ENCODE peak calls at places on chromosomes 3 and 15, in eight cellular contexts. X is mucosa of gallbladder; T is CD8-positive, alpha-beta memory T cell; K is hypothalamus; B is fibroblast of gingiva; G is kidney tubule cell; Q is stimulated activated CD4-positive, alpha-beta T cell treated with anti-CD3 and anti-CD28 coated beads, Interleukin-2, amount 100 ng/mL, for 24 hours; J is HCEC 1CT. L is an unnamed sample.

GRCh38 chr15:74540135-74540760 is 772 bp upstream of the ARID3B start:
- DNase-seq in B (no peak), X (no peak), K (no peak), T (no peak), J (peak), Q (no peak), G (peak), L (peak)

GRCh38 chr3:50370594-50370993 is 11.3 kb upstream of the TMEM115 start:
- DNase-seq in K (no peak), J (no peak), Q (no peak), T (no peak), X (no peak), B (no peak), G (no peak), L (no peak)

GRCh38 chr15:80998252-80998651 is 2.5 kb upstream of the TLNRD1 start:
- DNase-seq in X (no peak), J (no peak), B (no peak), Q (no peak), G (no peak), K (no peak), T (no peak), L (no peak)

GRCh38 chr3:30658328-30659052 is 52.1 kb downstream of the TGFBR2 start:
- DNase-seq in K (no peak), Q (peak), J (peak), B (peak), X (no peak), G (peak), T (peak), L (peak)

GRCh38 chr15:78298983-78299301 is 467 bp downstream of the SKIC8 start:
- DNase-seq in K (no peak), B (no peak), X (no peak), J (no peak), G (peak), T (no peak), Q (no peak), L (peak)

GRCh38 chr3:66224220-66224619 is 3.4 kb downstream of the SLC25A26 start:
- DNase-seq in J (no peak), Q (peak), G (peak), B (no peak), X (no peak), K (no peak), T (no peak), L (peak)

GRCh38 chr3:111362286-111363009 is 179.5 kb upstream of the CD96 start:
- DNase-seq in T (no peak), B (no peak), G (no peak), K (no peak), X (no peak), J (no peak), Q (no peak), L (no peak)

GRCh38 chr15:57500979-57501576 is 90.6 kb upstream of the MYZAP start:
- DNase-seq in J (peak), T (no peak), K (no peak), X (no peak), Q (no peak), G (peak), B (no peak), L (peak)

GRCh38 chr3:188051801-188052228 is 102.1 kb upstream of the LPP start:
- DNase-seq in T (no peak), Q (no peak), X (peak), J (no peak), K (peak), B (peak), G (peak), L (no peak)

GRCh38 chr3:170909129-170909903 is 879 bp upstream of the EIF5A2 start:
- DNase-seq in K (no peak), T (peak), X (no peak), J (peak), B (peak), Q (no peak), G (peak), L (peak)